ENCODE peak calls at places on chromosomes 2 and 18, in five cellular contexts. One of them, this sample, is unnamed.

GRCh38 chr2:45380131-45380836 is 230.8 kb downstream of the SRBD1 start:
- DNase-seq in naive thymus-derived CD8-positive, alpha-beta T cell: no peak
- DNase-seq in stimulated activated CD4-positive, alpha-beta T cell treated with anti-CD3 and anti-CD28 coated beads, Interleukin-4, amount 100 ng/mL, for 4 hours: no peak
- DNase-seq in left ventricle myocardium superior: no peak
- DNase-seq in stimulated activated CD8-positive, alpha-beta memory T cell treated with anti-CD3 and anti-CD28 coated beads, Interleukin-15, amount 100 ng/mL, for 24 hours: no peak
- DNase-seq in this sample: no peak

GRCh38 chr2:46743021-46743420 is 172.6 kb downstream of the MCFD2 start:
- DNase-seq in naive thymus-derived CD8-positive, alpha-beta T cell: no peak
- DNase-seq in stimulated activated CD4-positive, alpha-beta T cell treated with anti-CD3 and anti-CD28 coated beads, Interleukin-4, amount 100 ng/mL, for 4 hours: no peak
- DNase-seq in left ventricle myocardium superior: no peak
- DNase-seq in stimulated activated CD8-positive, alpha-beta memory T cell treated with anti-CD3 and anti-CD28 coated beads, Interleukin-15, amount 100 ng/mL, for 24 hours: no peak
- DNase-seq in this sample: no peak

GRCh38 chr18:60147326-60147725 is 225.2 kb downstream of the MC4R start:
- DNase-seq in naive thymus-derived CD8-positive, alpha-beta T cell: no peak
- DNase-seq in stimulated activated CD4-positive, alpha-beta T cell treated with anti-CD3 and anti-CD28 coated beads, Interleukin-4, amount 100 ng/mL, for 4 hours: no peak
- DNase-seq in left ventricle myocardium superior: no peak
- DNase-seq in stimulated activated CD8-positive, alpha-beta memory T cell treated with anti-CD3 and anti-CD28 coated beads, Interleukin-15, amount 100 ng/mL, for 24 hours: no peak
- DNase-seq in this sample: no peak

GRCh38 chr2:205188516-205189138 is 493.7 kb upstream of the NRP2 start:
- DNase-seq in naive thymus-derived CD8-positive, alpha-beta T cell: no peak
- DNase-seq in stimulated activated CD4-positive, alpha-beta T cell treated with anti-CD3 and anti-CD28 coated beads, Interleukin-4, amount 100 ng/mL, for 4 hours: no peak
- DNase-seq in left ventricle myocardium superior: peak
- DNase-seq in stimulated activated CD8-positive, alpha-beta memory T cell treated with anti-CD3 and anti-CD28 coated beads, Interleukin-15, amount 100 ng/mL, for 24 hours: no peak
- DNase-seq in this sample: no peak

GRCh38 chr2:54983345-54984235 is 66.7 kb downstream of the RTN4 start:
- DNase-seq in naive thymus-derived CD8-positive, alpha-beta T cell: no peak
- DNase-seq in stimulated activated CD4-positive, alpha-beta T cell treated with anti-CD3 and anti-CD28 coated beads, Interleukin-4, amount 100 ng/mL, for 4 hours: no peak
- DNase-seq in left ventricle myocardium superior: no peak
- DNase-seq in stimulated activated CD8-positive, alpha-beta memory T cell treated with anti-CD3 and anti-CD28 coated beads, Interleukin-15, amount 100 ng/mL, for 24 hours: no peak
- DNase-seq in this sample: no peak

GRCh38 chr2:3605013-3605961 is 10.4 kb downstream of the COLEC11 start:
- DNase-seq in naive thymus-derived CD8-positive, alpha-beta T cell: no peak
- DNase-seq in stimulated activated CD4-positive, alpha-beta T cell treated with anti-CD3 and anti-CD28 coated beads, Interleukin-4, amount 100 ng/mL, for 4 hours: no peak
- DNase-seq in left ventricle myocardium superior: no peak
- DNase-seq in stimulated activated CD8-positive, alpha-beta memory T cell treated with anti-CD3 and anti-CD28 coated beads, Interleukin-15, amount 100 ng/mL, for 24 hours: no peak
- DNase-seq in this sample: peak

GRCh38 chr18:53937037-53937436 is 287.4 kb downstream of the MBD2 start:
- DNase-seq in naive thymus-derived CD8-positive, alpha-beta T cell: no peak
- DNase-seq in stimulated activated CD4-positive, alpha-beta T cell treated with anti-CD3 and anti-CD28 coated beads, Interleukin-4, amount 100 ng/mL, for 4 hours: no peak
- DNase-seq in left ventricle myocardium superior: no peak
- DNase-seq in stimulated activated CD8-positive, alpha-beta memory T cell treated with anti-CD3 and anti-CD28 coated beads, Interleukin-15, amount 100 ng/mL, for 24 hours: no peak
- DNase-seq in this sample: no peak

GRCh38 chr18:29351171-29351570 is 1174.2 kb upstream of the CDH2 start:
- DNase-seq in naive thymus-derived CD8-positive, alpha-beta T cell: no peak
- DNase-seq in stimulated activated CD4-positive, alpha-beta T cell treated with anti-CD3 and anti-CD28 coated beads, Interleukin-4, amount 100 ng/mL, for 4 hours: no peak
- DNase-seq in left ventricle myocardium superior: no peak
- DNase-seq in stimulated activated CD8-positive, alpha-beta memory T cell treated with anti-CD3 and anti-CD28 coated beads, Interleukin-15, amount 100 ng/mL, for 24 hours: no peak
- DNase-seq in this sample: no peak

GRCh38 chr18:43876286-43877082 is 599.2 kb upstream of the SYT4 start:
- DNase-seq in naive thymus-derived CD8-positive, alpha-beta T cell: no peak
- DNase-seq in stimulated activated CD4-positive, alpha-beta T cell treated with anti-CD3 and anti-CD28 coated beads, Interleukin-4, amount 100 ng/mL, for 4 hours: no peak
- DNase-seq in left ventricle myocardium superior: no peak
- DNase-seq in stimulated activated CD8-positive, alpha-beta memory T cell treated with anti-CD3 and anti-CD28 coated beads, Interleukin-15, amount 100 ng/mL, for 24 hours: no peak
- DNase-seq in this sample: no peak

GRCh38 chr2:46480562-46480961 is 1.2 kb downstream of the TMEM247 start:
- DNase-seq in naive thymus-derived CD8-positive, alpha-beta T cell: no peak
- DNase-seq in stimulated activated CD4-positive, alpha-beta T cell treated with anti-CD3 and anti-CD28 coated beads, Interleukin-4, amount 100 ng/mL, for 4 hours: no peak
- DNase-seq in left ventricle myocardium superior: no peak
- DNase-seq in stimulated activated CD8-positive, alpha-beta memory T cell treated with anti-CD3 and anti-CD28 coated beads, Interleukin-15, amount 100 ng/mL, for 24 hours: no peak
- DNase-seq in this sample: no peak

GRCh38 chr2:200065477-200065876 is 110.1 kb downstream of the MAIP1 start:
- DNase-seq in naive thymus-derived CD8-positive, alpha-beta T cell: no peak
- DNase-seq in stimulated activated CD4-positive, alpha-beta T cell treated with anti-CD3 and anti-CD28 coated beads, Interleukin-4, amount 100 ng/mL, for 4 hours: no peak
- DNase-seq in left ventricle myocardium superior: no peak
- DNase-seq in stimulated activated CD8-positive, alpha-beta memory T cell treated with anti-CD3 and anti-CD28 coated beads, Interleukin-15, amount 100 ng/mL, for 24 hours: no peak
- DNase-seq in this sample: no peak

GRCh38 chr2:231418820-231419640 is 23.5 kb downstream of the B3GNT7 start:
- DNase-seq in naive thymus-derived CD8-positive, alpha-beta T cell: no peak
- DNase-seq in stimulated activated CD4-positive, alpha-beta T cell treated with anti-CD3 and anti-CD28 coated beads, Interleukin-4, amount 100 ng/mL, for 4 hours: no peak
- DNase-seq in left ventricle myocardium superior: no peak
- DNase-seq in stimulated activated CD8-positive, alpha-beta memory T cell treated with anti-CD3 and anti-CD28 coated beads, Interleukin-15, amount 100 ng/mL, for 24 hours: no peak
- DNase-seq in this sample: no peak

GRCh38 chr2:101509498-101510274 is 34.8 kb upstream of the RFX8 start:
- DNase-seq in naive thymus-derived CD8-positive, alpha-beta T cell: no peak
- DNase-seq in stimulated activated CD4-positive, alpha-beta T cell treated with anti-CD3 and anti-CD28 coated beads, Interleukin-4, amount 100 ng/mL, for 4 hours: no peak
- DNase-seq in left ventricle myocardium superior: no peak
- DNase-seq in stimulated activated CD8-positive, alpha-beta memory T cell treated with anti-CD3 and anti-CD28 coated beads, Interleukin-15, amount 100 ng/mL, for 24 hours: no peak
- DNase-seq in this sample: no peak

GRCh38 chr2:165576409-165576808 is 106.9 kb downstream of the CSRNP3 start:
- DNase-seq in naive thymus-derived CD8-positive, alpha-beta T cell: no peak
- DNase-seq in stimulated activated CD4-positive, alpha-beta T cell treated with anti-CD3 and anti-CD28 coated beads, Interleukin-4, amount 100 ng/mL, for 4 hours: no peak
- DNase-seq in left ventricle myocardium superior: no peak
- DNase-seq in stimulated activated CD8-positive, alpha-beta memory T cell treated with anti-CD3 and anti-CD28 coated beads, Interleukin-15, amount 100 ng/mL, for 24 hours: no peak
- DNase-seq in this sample: no peak